ENCODE peak calls at places on chromosomes 16 and 17, in ten cellular contexts. Z, C, M, A, G, K, X, J, S and D are unnamed samples. For H3K4me1, the result is how much of the 10 kb centered on the place peaks cover.

GRCh38 chr16:67989322-67990017 is 9.2 kb upstream of the DPEP3 start:
- DNase-seq in Z (no peak), C (no peak), M (no peak), A (no peak), G (no peak), K (no peak), X (no peak), J (no peak), S (no peak), D (no peak)

GRCh38 chr16:559411-560207 is 585 bp upstream of the PRR35 start:
- DNase-seq in Z (no peak), C (no peak), M (no peak), A (no peak), G (no peak), K (no peak), X (no peak), J (no peak), S (no peak), D (no peak)

GRCh38 chr16:26561303-26561702 is 505.4 kb upstream of the C16orf82 start:
- DNase-seq in Z (no peak), C (peak), M (no peak), A (no peak), G (no peak), K (no peak), X (no peak), J (no peak), S (no peak), D (no peak)

GRCh38 chr17:32259596-32259995 is 6.0 kb upstream of the RHBDL3 start:
- DNase-seq in Z (no peak), C (no peak), M (no peak), A (no peak), G (no peak), K (no peak), X (peak), J (no peak), S (no peak), D (no peak)

GRCh38 chr17:35844547-35844946 is 24.1 kb downstream of the HEATR9 start:
- DNase-seq in Z (no peak), C (no peak), M (no peak), A (no peak), G (no peak), K (no peak), X (no peak), J (no peak), S (no peak), D (no peak)

GRCh38 chr17:36591434-36592315 is at the start of gene DHRS11:
- DNase-seq in Z (peak), C (peak), M (peak), A (peak), G (no peak), K (peak), X (peak), J (peak), S (no peak), D (no peak)

GRCh38 chr16:7487896-7488295 is 155.3 kb downstream of the RBFOX1 start:
- DNase-seq in Z (no peak), C (no peak), M (no peak), A (no peak), G (no peak), K (no peak), X (no peak), J (no peak), S (no peak), D (no peak)

GRCh38 chr17:50865060-50865867 is 890 bp downstream of the TOB1 start:
- DNase-seq in Z (peak), C (peak), M (peak), A (peak), G (no peak), K (peak), X (peak), J (peak), S (peak), D (peak)

GRCh38 chr17:60627113-60627512 is 27.1 kb downstream of the PPM1D start:
- DNase-seq in Z (no peak), C (no peak), M (no peak), A (no peak), G (no peak), K (no peak), X (no peak), J (no peak), S (no peak), D (no peak)

GRCh38 chr17:43554857-43555256 is 8.7 kb upstream of the ETV4 start:
- DNase-seq in Z (no peak), C (no peak), M (no peak), A (no peak), G (no peak), K (no peak), X (no peak), J (no peak), S (no peak), D (no peak)

GRCh38 chr17:45098081-45098868 is 34.0 kb downstream of the PLCD3 start:
- DNase-seq in Z (no peak), C (no peak), M (no peak), A (no peak), G (no peak), K (no peak), X (no peak), J (no peak), S (no peak), D (no peak)

GRCh38 chr16:86595983-86596605 is 17.7 kb downstream of the FOXL1 start:
- DNase-seq in Z (no peak), C (no peak), M (no peak), A (no peak), G (no peak), K (no peak), X (peak), J (no peak), S (no peak), D (no peak)
- TF ChIP-seq POLR2A in Z (no peak), C (no peak), M (no peak), A (no peak), G (no peak), K (no peak), X (no peak), J (no peak), S (no peak), D (no peak)

GRCh38 chr17:74757931-74758845 is 9.8 kb downstream of the NHERF1 start:
- DNase-seq in Z (no peak), C (no peak), M (peak), A (peak), G (no peak), K (peak), X (no peak), J (no peak), S (no peak), D (no peak)

GRCh38 chr17:74758846-74759163 is 10.4 kb downstream of the NHERF1 start:
- DNase-seq in Z (no peak), C (no peak), M (peak), A (no peak), G (no peak), K (no peak), X (peak), J (no peak), S (no peak), D (no peak)

GRCh38 chr17:74759243-74759801 is 10.9 kb downstream of the NHERF1 start:
- DNase-seq in Z (no peak), C (no peak), M (no peak), A (no peak), G (no peak), K (no peak), X (no peak), J (no peak), S (no peak), D (no peak)

GRCh38 chr17:74756891-74757290 is 8.5 kb downstream of the NHERF1 start:
- DNase-seq in Z (no peak), C (no peak), M (no peak), A (no peak), G (no peak), K (peak), X (no peak), J (no peak), S (no peak), D (no peak)

GRCh38 chr17:74757502-74757901 is 9.1 kb downstream of the NHERF1 start:
- DNase-seq in Z (no peak), C (no peak), M (peak), A (no peak), G (no peak), K (peak), X (no peak), J (no peak), S (no peak), D (no peak)
- H3K4me1 ChIP-seq in Z (under half), C (half or more), M (half or more), A (half or more), G (half or more), K (half or more), X (under half), J (under half), S (half or more), D (half or more)

GRCh38 chr17:49266233-49266632 is 35.6 kb upstream of the PHOSPHO1 start:
- DNase-seq in Z (no peak), C (no peak), M (no peak), A (no peak), G (no peak), K (no peak), X (no peak), J (no peak), S (no peak), D (no peak)
- TF ChIP-seq POLR2A in Z (no peak), C (no peak), M (no peak), A (no peak), G (no peak), K (no peak), X (no peak), J (no peak), S (no peak), D (no peak)

GRCh38 chr16:50781518-50781917 is 39.6 kb downstream of the CYLD start:
- DNase-seq in Z (no peak), C (no peak), M (no peak), A (no peak), G (no peak), K (no peak), X (no peak), J (no peak), S (no peak), D (no peak)
- H3K4me1 ChIP-seq in Z (under half), C (under half), M (under half), A (under half), G (under half), K (under half), X (under half), J (under half), S (under half), D (under half)

DNA sequence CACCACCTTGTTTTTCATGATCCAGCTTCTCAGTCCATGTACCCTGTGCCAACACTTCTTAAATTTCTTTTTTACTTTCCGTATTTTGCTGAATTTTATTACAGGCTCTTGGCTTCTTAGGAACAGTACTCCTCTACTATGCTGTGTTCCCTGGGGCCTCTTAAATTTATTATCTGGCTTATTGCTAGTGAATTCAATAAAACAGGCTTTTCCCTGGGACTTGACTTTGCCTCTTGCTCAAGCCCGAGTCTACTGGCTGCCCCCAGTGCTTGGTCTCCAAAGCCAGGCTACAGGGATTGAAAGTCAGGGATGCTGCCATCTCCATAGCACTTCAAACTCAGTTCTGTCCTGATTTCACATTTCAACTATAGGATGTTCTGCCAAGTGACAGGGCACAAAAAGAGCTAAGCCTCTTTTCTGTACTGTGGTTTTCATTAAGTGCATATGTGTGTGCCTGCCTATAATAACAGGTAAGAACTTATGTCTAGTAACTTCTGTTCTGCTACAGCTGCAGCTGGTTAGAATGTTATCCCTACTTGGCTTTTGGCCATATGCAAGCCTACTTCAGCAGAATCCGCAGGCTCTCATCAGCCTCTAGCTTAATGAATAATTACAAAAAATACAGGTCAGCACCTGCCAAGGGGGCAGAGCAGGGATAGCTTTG is 8.4 kb downstream of the FAM20A start:
- DNase-seq in Z (no peak), C (no peak), M (no peak), A (peak), G (no peak), K (no peak), X (no peak), J (no peak), S (peak), D (no peak)
- TF ChIP-seq POLR2A in Z (no peak), C (no peak), M (no peak), A (no peak), G (no peak), K (no peak), X (no peak), J (no peak), S (no peak), D (no peak)

DNA sequence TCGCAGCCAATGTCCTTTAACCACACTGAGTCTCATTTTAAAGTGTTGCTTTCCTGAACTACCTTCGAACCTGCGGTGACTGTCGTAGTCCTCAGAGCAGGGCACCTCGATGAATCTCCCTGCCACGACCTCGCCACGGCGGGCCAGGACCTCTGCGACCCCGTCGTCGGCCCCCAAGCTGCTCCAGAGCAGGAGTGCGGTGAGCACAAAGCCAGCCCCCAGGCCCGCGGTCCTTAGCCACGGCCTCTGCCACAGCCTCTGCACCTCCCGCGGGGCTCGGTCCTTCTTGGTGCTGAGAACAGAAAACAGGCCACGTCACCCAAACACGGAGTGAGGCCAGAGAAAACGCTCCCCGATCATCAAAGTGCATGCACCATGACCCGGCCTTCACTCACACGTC is 2.8 kb upstream of the HEXD start:
- DNase-seq in Z (no peak), C (no peak), M (no peak), A (no peak), G (no peak), K (no peak), X (no peak), J (no peak), S (no peak), D (no peak)
- H3K4me1 ChIP-seq in Z (under half), C (under half), M (under half), A (under half), G (under half), K (under half), X (under half), J (under half), S (under half), D (under half)

GRCh38 chr17:7107012-7107754 is 7.4 kb downstream of the ASGR2 start:
- DNase-seq in Z (no peak), C (no peak), M (no peak), A (no peak), G (no peak), K (no peak), X (no peak), J (no peak), S (no peak), D (no peak)
- TF ChIP-seq POLR2A in Z (no peak), C (no peak), M (no peak), A (no peak), G (no peak), K (no peak), X (no peak), J (no peak), S (no peak), D (no peak)